ENCODE peak calls at places on chromosomes 16 and 17, in ten cellular contexts. U is OCI-LY7; S is dermis microvascular lymphatic vessel endothelial cell; E is IMR-90; L is H9; N is NCI-H2081; I is left cardiac atrium; Q is stimulated activated CD8-positive, alpha-beta memory T cell treated with anti-CD3 and anti-CD28 coated beads, Interleukin-4, amount 100 ng/mL, for 1 hour; T is CD4-positive, alpha-beta memory T cell; W is NCI-H524 treated with DMSO at 0.1 percent for 48 hours. F is an unnamed sample.
A peak's percentile ranks its signal among the peaks of the same experiment; 100 is the strongest.

GRCh38 chr16:87436225-87437172 is 44.4 kb downstream of the MAP1LC3B start:
- DNase-seq in N (no peak), I (no peak), S (no peak), T (no peak), W (no peak), L (no peak), U (no peak), E (peak; percentile 47), Q (no peak), F (no peak)

GRCh38 chr16:28179354-28179753 is 32.4 kb downstream of the XPO6 start:
- DNase-seq in E (no peak), U (no peak), W (no peak), Q (no peak), S (no peak), T (peak; percentile 61), I (no peak), L (no peak), N (no peak), F (no peak)

GRCh38 chr16:1974157-1975070 is 2.6 kb downstream of the TBL3 start:
- DNase-seq in Q (no peak), S (no peak), W (no peak), E (no peak), N (no peak), T (peak; percentile 36), U (no peak), I (peak; percentile 17), L (no peak), F (no peak)

GRCh38 chr16:89749637-89750036 is 28.3 kb downstream of the ZNF276 start:
- DNase-seq in L (no peak), Q (no peak), T (no peak), W (no peak), N (no peak), S (no peak), I (peak; percentile 52), U (no peak), E (no peak), F (no peak)

GRCh38 chr17:80358131-80358530 is 56.8 kb upstream of the ENDOV start:
- DNase-seq in T (no peak), Q (no peak), U (no peak), E (no peak), W (no peak), L (no peak), S (no peak), I (no peak), N (no peak), F (no peak)

GRCh38 chr17:63029520-63029919 is 63.5 kb downstream of the TANC2 start:
- DNase-seq in T (no peak), N (no peak), Q (no peak), W (no peak), U (no peak), L (no peak), E (peak; percentile 72), S (no peak), I (no peak), F (no peak)

GRCh38 chr16:54538241-54538640 is 251.7 kb upstream of the IRX3 start:
- DNase-seq in Q (no peak), E (no peak), L (no peak), N (no peak), I (no peak), W (no peak), U (no peak), T (no peak), S (no peak), F (no peak)

GRCh38 chr17:39754958-39755549 is 17.3 kb downstream of the GRB7 start:
- DNase-seq in U (peak; percentile 57), I (no peak), S (no peak), Q (no peak), L (peak; percentile 61), W (no peak), E (no peak), T (no peak), N (no peak), F (no peak)

GRCh38 chr16:86515420-86515779 is 5.1 kb downstream of the FOXF1 start:
- DNase-seq in T (peak; percentile 5), E (peak; percentile 28), L (peak; percentile 77), U (no peak), I (no peak), W (no peak), S (no peak), N (no peak), Q (no peak), F (no peak)

GRCh38 chr17:17569691-17570090 is 21.8 kb downstream of the PEMT start:
- DNase-seq in N (no peak), T (no peak), E (no peak), U (no peak), S (no peak), Q (no peak), L (no peak), I (no peak), W (no peak), F (no peak)

GRCh38 chr17:78838574-78839005 is 2.0 kb downstream of the USP36 start:
- DNase-seq in N (peak; percentile 93), Q (no peak), W (no peak), T (no peak), S (no peak), I (no peak), U (no peak), E (no peak), L (no peak), F (no peak)

GRCh38 chr17:80761421-80761871 is 216.8 kb downstream of the RPTOR start:
- DNase-seq in S (no peak), L (no peak), N (peak; percentile 81), Q (no peak), E (peak; percentile 88), U (no peak), I (no peak), W (no peak), T (peak; percentile 87), F (no peak)

GRCh38 chr16:83113317-83113716 is 486.5 kb downstream of the CDH13 start:
- DNase-seq in W (peak; percentile 10), T (no peak), L (peak; percentile 71), E (peak; percentile 31), S (peak; percentile 30), N (no peak), U (peak; percentile 71), Q (no peak), I (no peak), F (no peak)